ENCODE peak calls at places on chromosomes 2 and 18, in five cellular contexts. One of them, this sample, is unnamed.

GRCh38 chr2:60470340-60470739 is 83.1 kb downstream of the BCL11A start:
- DNase-seq in Panc1: no peak
- DNase-seq in tibial nerve: no peak
- DNase-seq in non-pigmented ciliary epithelial cell: no peak
- DNase-seq in neuronal stem cell: no peak
- DNase-seq in this sample: no peak

GRCh38 chr2:5501807-5502206 is 190.4 kb upstream of the SOX11 start:
- DNase-seq in Panc1: no peak
- DNase-seq in tibial nerve: no peak
- DNase-seq in non-pigmented ciliary epithelial cell: no peak
- DNase-seq in neuronal stem cell: no peak
- DNase-seq in this sample: no peak

GRCh38 chr2:211901226-211901625 is 637.4 kb downstream of the ERBB4 start:
- DNase-seq in Panc1: no peak
- DNase-seq in tibial nerve: no peak
- DNase-seq in non-pigmented ciliary epithelial cell: no peak
- DNase-seq in neuronal stem cell: no peak
- DNase-seq in this sample: no peak

GRCh38 chr18:58132595-58133191 is 88.7 kb downstream of the NEDD4L start:
- DNase-seq in Panc1: no peak
- DNase-seq in tibial nerve: no peak
- DNase-seq in non-pigmented ciliary epithelial cell: no peak
- DNase-seq in neuronal stem cell: no peak
- DNase-seq in this sample: no peak

GRCh38 chr2:73852020-73852419 is 23.3 kb downstream of the STAMBP start:
- DNase-seq in Panc1: peak
- DNase-seq in tibial nerve: no peak
- DNase-seq in non-pigmented ciliary epithelial cell: no peak
- DNase-seq in neuronal stem cell: no peak
- DNase-seq in this sample: no peak

GRCh38 chr18:53152478-53152877 is 812.5 kb downstream of the DCC start:
- DNase-seq in Panc1: no peak
- DNase-seq in tibial nerve: no peak
- DNase-seq in non-pigmented ciliary epithelial cell: no peak
- DNase-seq in neuronal stem cell: peak
- DNase-seq in this sample: no peak

GRCh38 chr18:79251021-79251420 is 144.7 kb upstream of the NFATC1 start:
- DNase-seq in Panc1: no peak
- DNase-seq in tibial nerve: no peak
- DNase-seq in non-pigmented ciliary epithelial cell: no peak
- DNase-seq in neuronal stem cell: no peak
- DNase-seq in this sample: no peak

GRCh38 chr2:11094021-11094810 is 61.1 kb upstream of the SLC66A3 start:
- DNase-seq in Panc1: no peak
- DNase-seq in tibial nerve: no peak
- DNase-seq in non-pigmented ciliary epithelial cell: no peak
- DNase-seq in neuronal stem cell: no peak
- DNase-seq in this sample: no peak

GRCh38 chr2:204984421-204984925 is 439.2 kb downstream of the PARD3B start:
- DNase-seq in Panc1: no peak
- DNase-seq in tibial nerve: no peak
- DNase-seq in non-pigmented ciliary epithelial cell: no peak
- DNase-seq in neuronal stem cell: no peak
- DNase-seq in this sample: no peak

GRCh38 chr2:118430510-118431187 is 342.4 kb downstream of the INSIG2 start:
- DNase-seq in Panc1: no peak
- DNase-seq in tibial nerve: no peak
- DNase-seq in non-pigmented ciliary epithelial cell: no peak
- DNase-seq in neuronal stem cell: no peak
- DNase-seq in this sample: no peak

This sample was measured in uterus.